ENCODE peak calls at places on chromosomes 1 and 21, in ten cellular contexts. X is H4; M is stimulated activated naive CD8-positive, alpha-beta T cell treated with anti-CD3 and anti-CD28 coated beads, Interleukin-15, Interleukin-2, amounts not matched to agents 100 U/mL and 50 U/mL, for 24 hours; K is esophagus squamous epithelium; H is CD4-positive, alpha-beta T cell; U is ureter; Q is stimulated activated CD8-positive, alpha-beta memory T cell treated with anti-CD3 and anti-CD28 coated beads, Interleukin-4, amount 100 ng/mL, for 1 hour; L is pons; R is GM12891; D is AG08396. E is an unnamed sample.

GRCh38 chr1:41882496-41882895 is 36.2 kb downstream of the HIVEP3 start:
- DNase-seq in X (no peak), M (no peak), K (no peak), H (no peak), U (no peak), Q (no peak), L (no peak), R (no peak), D (no peak), E (no peak)

GRCh38 chr1:235060607-235061470 is 67.8 kb downstream of the TOMM20 start:
- DNase-seq in X (no peak), M (no peak), K (no peak), H (no peak), U (no peak), Q (no peak), L (no peak), R (no peak), D (no peak), E (peak)

GRCh38 chr1:215824245-215824644 is 257.1 kb downstream of the KCTD3 start:
- DNase-seq in X (peak), M (no peak), K (no peak), H (no peak), U (no peak), Q (no peak), L (no peak), R (no peak), D (peak), E (no peak)

GRCh38 chr1:231040019-231040799 is at the start of gene FAM89A:
- DNase-seq in X (no peak), M (peak), K (no peak), H (peak), U (peak), Q (peak), L (peak), R (peak), D (peak), E (peak)

GRCh38 chr1:30088594-30089556 is 634.5 kb downstream of the MATN1 start:
- DNase-seq in X (no peak), M (no peak), K (no peak), H (no peak), U (no peak), Q (no peak), L (no peak), R (no peak), D (no peak), E (peak)

GRCh38 chr1:215146252-215146975 is 63.9 kb downstream of the KCNK2 start:
- DNase-seq in X (peak), M (no peak), K (no peak), H (no peak), U (no peak), Q (no peak), L (peak), R (no peak), D (peak), E (no peak)

GRCh38 chr1:187872555-187872954 is 1043.8 kb downstream of the PLA2G4A start:
- DNase-seq in X (no peak), M (no peak), K (no peak), H (no peak), U (no peak), Q (no peak), L (no peak), R (no peak), D (no peak), E (no peak)

GRCh38 chr1:67599085-67599484 is 85.9 kb upstream of the GADD45A start:
- DNase-seq in X (no peak), M (no peak), K (no peak), H (no peak), U (no peak), Q (no peak), L (no peak), R (no peak), D (no peak), E (no peak)

GRCh38 chr1:163046071-163046470 is 23.1 kb upstream of the RGS4 start:
- DNase-seq in X (no peak), M (no peak), K (no peak), H (no peak), U (no peak), Q (no peak), L (no peak), R (no peak), D (peak), E (no peak)

GRCh38 chr1:102431253-102431652 is 434.5 kb upstream of the OLFM3 start:
- DNase-seq in X (no peak), M (no peak), K (no peak), H (no peak), U (no peak), Q (no peak), L (no peak), R (no peak), D (no peak), E (no peak)

GRCh38 chr1:112515311-112516009 is 6.7 kb downstream of the WNT2B start:
- DNase-seq in X (peak), M (no peak), K (no peak), H (no peak), U (no peak), Q (no peak), L (no peak), R (no peak), D (peak), E (no peak)

GRCh38 chr1:3910769-3911520 is 10.9 kb upstream of the C1orf174 start:
- DNase-seq in X (peak), M (peak), K (no peak), H (peak), U (peak), Q (peak), L (peak), R (peak), D (peak), E (peak)

GRCh38 chr1:176815621-176816020 is 348.9 kb downstream of the ASTN1 start:
- DNase-seq in X (no peak), M (no peak), K (no peak), H (no peak), U (no peak), Q (no peak), L (no peak), R (no peak), D (no peak), E (no peak)

GRCh38 chr1:153612111-153612754 is 704 bp downstream of the S100A16 start:
- DNase-seq in X (no peak), M (no peak), K (no peak), H (no peak), U (no peak), Q (no peak), L (no peak), R (no peak), D (no peak), E (no peak)

GRCh38 chr1:211829343-211830054 is 1.1 kb downstream of the LPGAT1 start:
- DNase-seq in X (peak), M (no peak), K (no peak), H (no peak), U (peak), Q (no peak), L (peak), R (no peak), D (peak), E (peak)

GRCh38 chr1:245500546-245500945 is 345.8 kb downstream of the KIF26B start:
- DNase-seq in X (peak), M (no peak), K (no peak), H (no peak), U (no peak), Q (no peak), L (no peak), R (no peak), D (peak), E (no peak)

GRCh38 chr1:10537082-10537766 is 62.5 kb downstream of the PEX14 start:
- DNase-seq in X (no peak), M (no peak), K (no peak), H (no peak), U (no peak), Q (no peak), L (no peak), R (no peak), D (no peak), E (no peak)

GRCh38 chr1:10791117-10791951 is 5.1 kb downstream of the CASZ1 start:
- DNase-seq in X (no peak), M (no peak), K (no peak), H (no peak), U (no peak), Q (no peak), L (no peak), R (no peak), D (no peak), E (no peak)

GRCh38 chr1:41380979-41381690 is 19.9 kb downstream of the FOXO6 start:
- DNase-seq in X (peak), M (no peak), K (no peak), H (no peak), U (peak), Q (no peak), L (no peak), R (no peak), D (peak), E (peak)

GRCh38 chr1:214402583-214403216 is 121.7 kb downstream of the SMYD2 start:
- DNase-seq in X (peak), M (no peak), K (no peak), H (no peak), U (no peak), Q (no peak), L (no peak), R (no peak), D (no peak), E (no peak)

GRCh38 chr21:40846566-40847411 is at the start of gene DSCAM:
- DNase-seq in X (no peak), M (no peak), K (no peak), H (no peak), U (no peak), Q (no peak), L (no peak), R (no peak), D (no peak), E (no peak)

GRCh38 chr1:44271646-44272045 is 58.4 kb downstream of the DMAP1 start:
- DNase-seq in X (no peak), M (no peak), K (no peak), H (no peak), U (no peak), Q (no peak), L (no peak), R (no peak), D (no peak), E (no peak)

GRCh38 chr21:26965567-26966359 is 1.1 kb downstream of the ADAMTS5 start:
- DNase-seq in X (no peak), M (no peak), K (no peak), H (no peak), U (peak), Q (no peak), L (no peak), R (peak), D (peak), E (peak)

GRCh38 chr1:105652109-105652508 is 1404.4 kb upstream of the PRMT6 start:
- DNase-seq in X (no peak), M (no peak), K (no peak), H (no peak), U (no peak), Q (no peak), L (no peak), R (no peak), D (no peak), E (no peak)